ENCODE peak calls at places on chromosomes 2 and 18, in six cellular contexts. O is A549, P is MM.1S, M is IMR-90, Q is adipocyte, T is psoas muscle. E is an unnamed sample.

GRCh38 chr2:43559391-43560230 is 36.2 kb downstream of the THADA start:
- DNase-seq in O (no peak), P (peak), M (no peak), Q (no peak), T (no peak), E (no peak)

GRCh38 chr2:34353498-34354113 is 754.5 kb upstream of the FAM98A start:
- DNase-seq in O (no peak), T (no peak), Q (no peak), P (no peak), M (no peak), E (no peak)

GRCh38 chr2:1995987-1996386 is 251.7 kb upstream of the PXDN start:
- DNase-seq in T (no peak), P (no peak), Q (no peak), O (no peak), M (no peak), E (no peak)

GRCh38 chr2:56009758-56010534 is 86.4 kb upstream of the EFEMP1 start:
- DNase-seq in M (peak), T (no peak), Q (peak), O (peak), P (peak), E (peak)

GRCh38 chr2:68766378-68766845 is 31.8 kb downstream of the ARHGAP25 start:
- DNase-seq in M (peak), T (no peak), O (no peak), Q (no peak), P (peak), E (peak)

GRCh38 chr2:96106991-96107882 is 9.1 kb downstream of the ADRA2B start:
- DNase-seq in O (no peak), P (no peak), M (no peak), Q (no peak), T (no peak), E (no peak)

GRCh38 chr2:233143700-233144331 is 83.7 kb downstream of the INPP5D start:
- DNase-seq in P (no peak), M (no peak), Q (no peak), O (no peak), T (no peak), E (no peak)

GRCh38 chr2:226932443-226932842 is 96.6 kb downstream of the RHBDD1 start:
- DNase-seq in T (no peak), Q (no peak), M (no peak), O (no peak), P (peak), E (no peak)

GRCh38 chr2:24317491-24317920 is 42.8 kb downstream of the ITSN2 start:
- DNase-seq in Q (peak), O (no peak), M (peak), T (no peak), P (no peak), E (peak)

GRCh38 chr2:234821946-234822470 is 129.8 kb upstream of the SH3BP4 start:
- DNase-seq in M (peak), T (no peak), O (no peak), Q (no peak), P (no peak), E (peak)

GRCh38 chr2:109382236-109382930 is 231.4 kb downstream of the SEPTIN10 start:
- DNase-seq in O (no peak), P (no peak), Q (no peak), M (peak), T (peak), E (no peak)

GRCh38 chr2:102449370-102449974 is 23.6 kb upstream of the SLC9A4 start:
- DNase-seq in Q (peak), T (no peak), O (peak), P (peak), M (peak), E (peak)

GRCh38 chr2:151525872-151526271 is 116.2 kb downstream of the RIF1 start:
- DNase-seq in M (no peak), O (no peak), T (no peak), P (no peak), Q (no peak), E (no peak)

GRCh38 chr18:44464401-44465185 is 216.1 kb upstream of the SETBP1 start:
- DNase-seq in O (no peak), T (no peak), P (no peak), Q (peak), M (no peak), E (peak)

GRCh38 chr18:74521068-74521725 is 13.1 kb upstream of the CNDP1 start:
- DNase-seq in P (no peak), T (no peak), O (no peak), Q (no peak), M (no peak), E (no peak)

GRCh38 chr18:74525741-74526140 is 8.6 kb upstream of the CNDP1 start:
- DNase-seq in O (no peak), T (no peak), Q (no peak), P (no peak), M (no peak), E (no peak)

GRCh38 chr18:74524097-74524496 is 10.2 kb upstream of the CNDP1 start:
- DNase-seq in P (no peak), T (no peak), Q (no peak), M (peak), O (no peak), E (no peak)

GRCh38 chr18:74520096-74520833 is 14.0 kb upstream of the CNDP1 start:
- DNase-seq in O (no peak), M (no peak), P (no peak), T (no peak), Q (no peak), E (no peak)

GRCh38 chr18:74522635-74523548 is 11.4 kb upstream of the CNDP1 start:
- DNase-seq in P (no peak), O (no peak), M (no peak), Q (no peak), T (no peak), E (no peak)
- H3K4me3 ChIP-seq in P (no peak), O (no peak), M (no peak), Q (no peak), T (no peak), E (no peak)

DNA sequence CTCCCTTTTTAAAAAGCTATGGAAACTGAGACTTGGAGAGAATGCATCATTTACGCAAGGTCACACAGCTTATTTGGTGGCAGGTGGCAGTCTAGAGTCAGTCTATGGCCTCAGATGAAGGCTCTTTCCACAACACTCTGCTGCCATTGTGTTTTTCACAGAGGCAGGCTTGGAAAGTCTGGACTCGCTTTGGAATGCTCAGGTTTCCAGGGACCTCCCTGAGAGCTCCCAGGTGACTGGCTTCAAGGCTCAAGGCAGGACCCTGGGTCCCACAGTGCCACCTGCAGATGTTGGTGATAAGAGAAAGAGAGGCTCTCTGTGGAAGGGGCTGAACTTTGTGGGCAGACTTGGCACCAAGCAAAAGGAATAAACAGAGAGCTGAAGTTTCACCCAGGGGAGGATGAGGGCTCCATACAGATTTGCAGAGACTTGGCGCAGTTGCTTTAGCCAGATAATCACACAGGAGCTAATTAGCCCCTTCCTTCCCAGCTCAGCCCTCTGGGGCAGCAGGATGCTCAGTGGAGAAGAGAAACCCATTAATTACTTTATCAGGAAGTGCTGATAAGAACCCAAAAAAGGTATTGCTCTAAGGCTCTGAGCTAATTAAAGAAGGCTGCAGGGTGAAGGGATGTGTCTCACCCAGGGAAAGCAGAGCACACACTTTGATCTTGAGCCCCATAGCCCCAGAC is 103.5 kb downstream of the LBH start:
- DNase-seq in O (peak), M (no peak), T (no peak), Q (no peak), P (peak), E (no peak)
- H3K4me3 ChIP-seq in O (no peak), M (no peak), T (no peak), Q (no peak), P (no peak), E (no peak)

DNA sequence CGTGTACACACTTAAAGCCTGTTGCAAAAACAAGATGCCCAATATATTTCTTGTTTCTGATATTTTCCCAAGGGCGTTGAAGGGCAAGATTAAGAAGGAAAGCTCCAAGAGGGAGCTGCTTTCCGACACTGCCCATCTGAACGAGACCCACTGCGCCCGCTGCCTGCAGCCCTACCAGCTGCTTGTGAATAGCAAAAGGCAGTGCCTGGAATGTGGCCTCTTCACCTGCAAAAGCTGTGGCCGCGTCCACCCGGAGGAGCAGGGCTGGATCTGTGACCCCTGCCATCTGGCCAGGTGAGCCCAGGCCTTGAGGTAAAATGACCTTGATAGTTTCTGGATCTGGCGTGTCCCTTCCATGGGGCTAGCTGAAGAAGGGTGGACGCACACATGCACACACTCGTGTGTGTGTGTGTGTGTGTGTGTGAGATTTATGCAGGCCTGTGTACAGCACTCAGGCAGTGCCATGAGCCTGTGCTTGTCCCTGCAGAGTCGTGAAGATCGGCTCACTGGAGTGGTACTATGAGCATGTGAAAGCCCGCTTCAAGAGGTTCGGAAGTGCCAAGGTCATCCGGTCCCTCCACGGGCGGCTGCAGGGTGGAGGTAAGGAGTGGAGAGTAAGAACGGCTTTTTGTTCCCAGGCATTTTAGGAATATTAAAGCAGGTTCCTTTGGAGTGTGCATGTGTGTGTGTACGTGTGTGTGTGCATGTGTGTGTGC is 23.6 kb downstream of the MLPH start:
- DNase-seq in O (no peak), M (no peak), Q (no peak), T (no peak), P (no peak), E (no peak)
- H3K4me3 ChIP-seq in O (no peak), M (no peak), Q (no peak), T (no peak), P (no peak), E (no peak)

DNA sequence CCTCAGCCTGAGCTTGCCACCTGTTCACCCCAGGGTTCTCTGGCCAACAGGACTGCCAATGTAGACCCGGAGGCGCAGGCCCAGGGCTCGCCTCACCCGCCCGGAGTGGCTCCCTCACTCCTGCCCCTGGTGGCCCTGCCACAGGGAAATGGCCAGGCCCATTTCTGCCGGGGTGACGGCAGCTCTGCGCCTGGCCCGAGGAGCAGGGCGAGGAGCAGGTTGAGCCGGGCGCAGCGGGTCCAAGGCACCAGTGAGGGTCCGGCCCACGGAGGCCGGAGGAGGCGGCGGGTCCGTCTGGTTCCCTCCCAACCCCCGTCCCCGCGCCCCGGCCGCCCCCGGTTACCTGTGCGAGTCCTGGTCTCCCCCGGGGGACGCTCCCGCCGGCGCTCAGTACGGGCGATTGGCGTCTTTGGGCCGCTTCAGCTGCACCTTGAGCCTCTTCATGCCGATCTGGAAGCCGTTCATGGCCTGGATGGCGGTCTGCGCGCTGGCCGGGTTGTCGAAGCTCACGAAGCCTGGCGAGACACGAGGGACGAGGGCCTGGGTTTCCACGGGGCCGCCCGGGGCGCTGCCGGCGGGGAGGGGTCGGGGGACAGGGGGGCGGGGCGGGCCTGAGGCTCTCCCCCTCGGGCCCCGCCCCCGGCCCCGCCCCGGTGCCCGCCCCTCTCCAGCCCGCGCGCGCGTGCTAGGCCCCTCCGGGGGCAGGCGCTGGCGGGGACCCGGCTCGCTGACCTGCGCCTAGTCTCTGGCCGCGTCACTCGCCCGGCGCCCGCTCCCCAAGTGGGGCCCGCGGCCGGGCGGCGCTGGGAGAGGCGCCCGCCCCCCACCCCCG is 312.0 kb downstream of the CELF4 start:
- DNase-seq in T (no peak), Q (peak), M (no peak), O (no peak), P (peak), E (no peak)
- H3K4me3 ChIP-seq in T (peak), Q (no peak), M (no peak), O (peak), P (peak), E (no peak)

DNA sequence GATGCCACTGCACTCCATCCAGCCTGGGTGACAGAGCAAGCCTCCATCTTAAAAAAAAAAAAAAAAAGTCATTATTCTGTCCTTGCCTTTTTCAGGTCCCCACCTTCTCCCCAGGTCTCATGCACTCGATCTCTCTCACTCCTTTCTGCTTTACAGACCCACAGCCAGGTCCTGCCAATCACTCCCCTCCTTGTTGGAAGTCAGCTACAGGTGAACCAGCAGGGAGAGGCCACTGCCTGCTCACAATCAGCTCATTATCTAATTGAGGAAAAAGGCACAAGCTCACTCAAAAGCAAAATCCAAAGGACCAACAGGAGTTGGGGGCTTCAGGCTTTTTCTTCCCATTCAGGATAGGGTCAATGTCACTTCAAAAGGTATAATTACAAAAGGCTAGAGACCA is 2.0 kb downstream of the WDFY1 start:
- DNase-seq in P (no peak), Q (no peak), O (no peak), T (no peak), M (no peak), E (no peak)
- H3K4me3 ChIP-seq in P (no peak), Q (peak), O (peak), T (peak), M (peak), E (peak)

GRCh38 chr18:3872651-3873050 is 422.7 kb downstream of the TGIF1 start:
- DNase-seq in Q (no peak), M (no peak), T (no peak), P (no peak), O (no peak), E (no peak)
- H3K4me3 ChIP-seq in Q (no peak), M (no peak), T (no peak), P (no peak), O (no peak), E (no peak)

E was measured in AG10803.